ENCODE peak calls at places on chromosomes 12 and 14, in six cellular contexts. R is A549, F is K562, K is HepG2, U is H1, Z is GM12878. T is an unnamed sample.

GRCh38 chr14:54627325-54627717 is 60.4 kb downstream of the SAMD4A start:
- DNase-seq in R (no peak), F (no peak), K (no peak), U (no peak), Z (no peak), T (no peak)

GRCh38 chr12:116267948-116268347 is 9.5 kb downstream of the MED13L start:
- DNase-seq in R (no peak), F (no peak), K (no peak), U (no peak), Z (no peak), T (no peak)

GRCh38 chr12:32612658-32613614 is 66.2 kb upstream of the DNM1L start:
- DNase-seq in R (no peak), F (no peak), K (no peak), U (no peak), Z (no peak), T (no peak)

GRCh38 chr12:113142886-113143329 is 6.6 kb upstream of the CFAP73 start:
- DNase-seq in R (no peak), F (no peak), K (no peak), U (no peak), Z (no peak), T (no peak)

GRCh38 chr14:45091696-45092095 is 7.8 kb downstream of the PRPF39 start:
- DNase-seq in R (no peak), F (no peak), K (no peak), U (no peak), Z (no peak), T (no peak)

GRCh38 chr12:122949405-122949804 is 16.9 kb downstream of the ABCB9 start:
- DNase-seq in R (no peak), F (no peak), K (no peak), U (no peak), Z (no peak), T (peak; percentile 15)

GRCh38 chr12:108236366-108236765 is 102.7 kb downstream of the CMKLR1 start:
- DNase-seq in R (no peak), F (no peak), K (no peak), U (no peak), Z (no peak), T (no peak)

GRCh38 chr12:10214877-10215267 is 2.2 kb downstream of the GABARAPL1 start:
- DNase-seq in R (no peak), F (peak; percentile 9), K (no peak), U (no peak), Z (no peak), T (no peak)

GRCh38 chr14:78697341-78697740 is 527.2 kb downstream of the NRXN3 start:
- DNase-seq in R (peak; percentile 36), F (peak; percentile 8), K (peak; percentile 6), U (no peak), Z (no peak), T (peak; percentile 17)

GRCh38 chr12:63086149-63086915 is 64.7 kb downstream of the AVPR1A start:
- DNase-seq in R (no peak), F (no peak), K (no peak), U (no peak), Z (no peak), T (no peak)

GRCh38 chr14:31435276-31435675 is 14.9 kb upstream of the HEATR5A start:
- DNase-seq in R (no peak), F (no peak), K (no peak), U (no peak), Z (no peak), T (no peak)

GRCh38 chr14:24172871-24173281 is 996 bp downstream of the REC8 start:
- DNase-seq in R (no peak), F (no peak), K (no peak), U (no peak), Z (no peak), T (peak; percentile 42)

GRCh38 chr14:84927096-84927910 is 602.6 kb upstream of the FLRT2 start:
- DNase-seq in R (no peak), F (no peak), K (no peak), U (no peak), Z (no peak), T (no peak)

GRCh38 chr12:127125607-127126259 is 1141.2 kb upstream of the TMEM132C start:
- DNase-seq in R (peak; percentile 95), F (peak; percentile 88), K (no peak), U (no peak), Z (peak; percentile 56), T (no peak)

GRCh38 chr12:2844786-2845185 is 10.0 kb upstream of the NRIP2 start:
- DNase-seq in R (no peak), F (no peak), K (no peak), U (no peak), Z (no peak), T (no peak)
- TF ChIP-seq CHD2 in R (no peak), F (no peak), K (no peak), U (no peak), Z (no peak), T (no peak)

DNA sequence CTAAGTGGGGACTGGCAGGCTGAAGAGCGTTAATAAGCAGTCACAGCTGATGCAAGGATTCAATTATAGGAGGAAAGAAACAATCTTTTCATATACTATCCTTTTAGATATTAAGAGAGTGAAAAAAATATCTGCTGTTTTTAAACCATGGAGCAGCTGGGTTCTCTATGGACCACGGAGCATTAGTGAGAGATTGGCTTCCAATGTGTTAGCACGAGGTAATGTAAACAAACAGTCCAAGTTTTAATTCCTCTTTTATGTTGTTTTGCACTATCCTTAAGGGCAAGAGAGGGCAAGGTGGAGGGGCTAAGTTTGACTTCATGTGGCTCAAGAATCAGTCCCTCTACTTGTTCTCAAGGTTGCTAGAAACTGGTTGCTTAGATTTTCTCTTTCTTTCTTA is 30.9 kb downstream of the CDKN1B start:
- DNase-seq in R (no peak), F (no peak), K (no peak), U (no peak), Z (no peak), T (no peak)
- TF ChIP-seq CHD2 in R (no peak), F (no peak), K (no peak), U (no peak), Z (no peak), T (no peak)

GRCh38 chr12:23115984-23116383 is 491.0 kb downstream of the ETNK1 start:
- DNase-seq in R (no peak), F (no peak), K (no peak), U (no peak), Z (no peak), T (no peak)
- TF ChIP-seq CHD2 in R (no peak), F (no peak), K (no peak), U (no peak), Z (no peak), T (no peak)

DNA sequence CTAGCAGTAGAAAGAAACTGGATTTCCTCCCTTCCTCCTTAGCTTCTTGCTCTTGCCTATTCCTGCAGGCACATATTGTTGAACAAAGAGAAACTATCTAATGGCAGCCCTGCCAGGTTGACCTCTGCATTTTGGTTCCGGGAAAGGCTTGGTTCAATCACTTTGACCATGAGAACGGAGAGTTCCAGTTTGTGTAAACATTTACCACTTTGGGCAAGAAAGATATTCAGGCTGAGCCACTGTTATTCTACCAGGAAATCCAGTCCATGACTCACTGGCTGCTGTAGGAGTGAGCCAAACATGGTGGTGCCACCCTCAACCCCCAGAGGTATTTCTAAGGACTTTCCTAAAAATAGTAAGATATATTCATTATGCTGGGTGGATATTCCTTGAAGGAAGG is 242.2 kb upstream of the OR4E1 start:
- DNase-seq in R (peak; percentile 78), F (no peak), K (peak; percentile 40), U (no peak), Z (no peak), T (no peak)
- TF ChIP-seq CHD2 in R (no peak), F (no peak), K (no peak), U (no peak), Z (no peak), T (no peak)

DNA sequence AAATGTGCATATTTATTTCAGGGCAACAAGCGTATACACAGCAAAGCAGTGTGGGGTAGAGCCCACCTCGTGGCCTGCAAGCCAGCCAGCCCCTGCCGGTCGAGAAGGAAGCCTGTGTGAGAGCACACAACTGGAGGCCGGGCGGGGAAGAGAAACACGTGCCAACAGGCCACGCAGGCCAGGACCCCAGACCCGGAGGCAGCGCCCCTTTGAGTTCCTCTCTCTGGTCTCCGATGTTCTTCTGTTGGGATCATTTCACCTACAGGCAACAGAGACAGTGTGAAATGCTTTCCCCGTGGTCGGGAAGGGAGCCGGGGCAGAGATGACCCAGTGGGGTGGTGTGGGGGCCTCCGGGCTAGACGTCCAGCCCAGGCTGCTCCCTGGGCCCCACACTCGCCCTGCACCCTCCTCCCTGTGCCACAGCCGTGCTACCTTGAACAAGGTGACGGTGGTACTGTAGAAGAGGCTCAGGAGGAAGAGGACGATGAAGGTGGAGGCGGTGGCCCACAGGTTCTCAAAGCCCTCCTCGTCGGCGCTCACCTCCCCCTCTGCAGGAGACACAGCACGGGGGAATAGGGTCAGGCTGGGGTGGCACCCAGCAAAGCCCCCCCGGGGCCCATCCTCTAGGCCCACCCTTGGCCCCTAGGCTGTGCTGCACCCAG is 325.5 kb downstream of the TMEM121 start:
- DNase-seq in R (no peak), F (no peak), K (no peak), U (no peak), Z (no peak), T (peak; percentile 26)
- TF ChIP-seq CHD2 in R (no peak), F (no peak), K (no peak), U (no peak), Z (peak; percentile 21), T (no peak)

DNA sequence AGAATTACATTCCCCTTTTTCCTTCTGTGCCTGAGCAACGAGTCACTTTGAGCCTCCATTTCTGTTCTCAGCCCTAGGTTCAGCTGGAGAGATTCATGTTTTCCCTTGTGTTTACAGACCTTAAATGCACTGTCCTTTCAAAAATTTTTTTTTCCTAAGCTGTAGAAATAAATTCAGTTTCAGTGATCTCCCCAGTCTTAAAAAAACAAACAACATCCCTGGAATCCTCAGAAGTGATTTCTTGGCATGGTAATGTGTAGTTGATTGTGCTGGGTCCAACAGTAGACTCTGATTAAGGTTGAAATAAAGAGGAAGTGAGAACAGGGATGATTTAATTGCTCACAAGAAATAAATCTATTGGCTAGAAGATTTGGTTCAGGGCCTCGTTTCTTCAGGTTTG is 89.3 kb downstream of the NTN4 start:
- DNase-seq in R (no peak), F (no peak), K (no peak), U (no peak), Z (no peak), T (no peak)
- TF ChIP-seq CHD2 in R (no peak), F (no peak), K (no peak), U (no peak), Z (no peak), T (no peak)